ENCODE peak calls at places on chromosomes 3 and 15, in seven cellular contexts. One of them, this sample, is unnamed. For H3K27me3, the result is how much of the 10 kb centered on the place peaks cover.

GRCh38 chr3:38834110-38834509 is 18.1 kb upstream of the SCN10A start:
- DNase-seq in PC-3: peak
- DNase-seq in GM23248: peak
- DNase-seq in neuronal stem cell: no peak
- DNase-seq in DND-41: no peak
- DNase-seq in SK-N-SH: no peak
- DNase-seq in IMR-90: peak
- DNase-seq in this sample: peak

GRCh38 chr15:51302480-51302879 is 35.9 kb downstream of the CYP19A1 start:
- DNase-seq in GM23248: no peak
- DNase-seq in SK-N-SH: no peak
- DNase-seq in DND-41: no peak
- DNase-seq in IMR-90: no peak
- DNase-seq in neuronal stem cell: no peak
- DNase-seq in PC-3: no peak
- DNase-seq in this sample: no peak

GRCh38 chr15:95017950-95018349 is 786.6 kb downstream of the MCTP2 start:
- DNase-seq in PC-3: peak
- DNase-seq in SK-N-SH: peak
- DNase-seq in neuronal stem cell: no peak
- DNase-seq in DND-41: no peak
- DNase-seq in IMR-90: no peak
- DNase-seq in GM23248: no peak
- DNase-seq in this sample: no peak

GRCh38 chr3:145889730-145890129 is 271.3 kb downstream of the PLOD2 start:
- DNase-seq in IMR-90: no peak
- DNase-seq in neuronal stem cell: no peak
- DNase-seq in SK-N-SH: no peak
- DNase-seq in GM23248: no peak
- DNase-seq in PC-3: no peak
- DNase-seq in DND-41: no peak
- DNase-seq in this sample: no peak

GRCh38 chr3:22861426-22861825 is 341.7 kb upstream of the UBE2E2 start:
- DNase-seq in SK-N-SH: no peak
- DNase-seq in neuronal stem cell: no peak
- DNase-seq in GM23248: no peak
- DNase-seq in IMR-90: no peak
- DNase-seq in DND-41: no peak
- DNase-seq in PC-3: peak
- DNase-seq in this sample: no peak

GRCh38 chr3:189961525-189962161 is 159.1 kb downstream of the P3H2 start:
- DNase-seq in SK-N-SH: peak
- DNase-seq in neuronal stem cell: peak
- DNase-seq in GM23248: peak
- DNase-seq in IMR-90: peak
- DNase-seq in PC-3: peak
- DNase-seq in DND-41: peak
- DNase-seq in this sample: peak

GRCh38 chr3:128872744-128873143 is 6.7 kb upstream of the ACAD9 start:
- DNase-seq in DND-41: no peak
- DNase-seq in GM23248: no peak
- DNase-seq in IMR-90: no peak
- DNase-seq in SK-N-SH: no peak
- DNase-seq in neuronal stem cell: no peak
- DNase-seq in PC-3: no peak
- DNase-seq in this sample: no peak

GRCh38 chr3:4995500-4996053 is 16.3 kb downstream of the BHLHE40 start:
- DNase-seq in IMR-90: peak
- DNase-seq in DND-41: no peak
- DNase-seq in neuronal stem cell: no peak
- DNase-seq in SK-N-SH: no peak
- DNase-seq in PC-3: peak
- DNase-seq in GM23248: peak
- DNase-seq in this sample: no peak

GRCh38 chr3:181735921-181736320 is 24.2 kb downstream of the SOX2 start:
- DNase-seq in DND-41: no peak
- DNase-seq in PC-3: no peak
- DNase-seq in IMR-90: no peak
- DNase-seq in GM23248: no peak
- DNase-seq in SK-N-SH: no peak
- DNase-seq in neuronal stem cell: no peak
- DNase-seq in this sample: no peak
- H2AFZ ChIP-seq in DND-41: no peak
- H2AFZ ChIP-seq in PC-3: no peak
- H2AFZ ChIP-seq in IMR-90: no peak
- H2AFZ ChIP-seq in GM23248: no peak
- H2AFZ ChIP-seq in SK-N-SH: no peak
- H2AFZ ChIP-seq in neuronal stem cell: no peak
- H2AFZ ChIP-seq in this sample: no peak

GRCh38 chr3:116741462-116741861 is 31.9 kb downstream of the TUSC7 start:
- DNase-seq in neuronal stem cell: no peak
- DNase-seq in DND-41: no peak
- DNase-seq in PC-3: no peak
- DNase-seq in SK-N-SH: peak
- DNase-seq in IMR-90: no peak
- DNase-seq in GM23248: no peak
- DNase-seq in this sample: no peak
- H3K9ac ChIP-seq in neuronal stem cell: no peak
- H3K9ac ChIP-seq in DND-41: no peak
- H3K9ac ChIP-seq in PC-3: no peak
- H3K9ac ChIP-seq in SK-N-SH: no peak
- H3K9ac ChIP-seq in IMR-90: no peak
- H3K9ac ChIP-seq in GM23248: no peak
- H3K9ac ChIP-seq in this sample: no peak

GRCh38 chr15:88300861-88301260 is 44.3 kb upstream of the NTRK3 start:
- DNase-seq in PC-3: no peak
- DNase-seq in GM23248: no peak
- DNase-seq in SK-N-SH: no peak
- DNase-seq in neuronal stem cell: no peak
- DNase-seq in IMR-90: no peak
- DNase-seq in DND-41: no peak
- DNase-seq in this sample: no peak

GRCh38 chr15:88300018-88300549 is 43.5 kb upstream of the NTRK3 start:
- DNase-seq in GM23248: no peak
- DNase-seq in IMR-90: no peak
- DNase-seq in neuronal stem cell: no peak
- DNase-seq in PC-3: no peak
- DNase-seq in DND-41: no peak
- DNase-seq in SK-N-SH: no peak
- DNase-seq in this sample: no peak

GRCh38 chr15:88301311-88301710 is 44.8 kb upstream of the NTRK3 start:
- DNase-seq in SK-N-SH: no peak
- DNase-seq in DND-41: no peak
- DNase-seq in PC-3: no peak
- DNase-seq in IMR-90: no peak
- DNase-seq in GM23248: no peak
- DNase-seq in neuronal stem cell: no peak
- DNase-seq in this sample: no peak

GRCh38 chr15:88302373-88302772 is 45.8 kb upstream of the NTRK3 start:
- DNase-seq in DND-41: no peak
- DNase-seq in IMR-90: no peak
- DNase-seq in neuronal stem cell: no peak
- DNase-seq in PC-3: no peak
- DNase-seq in SK-N-SH: no peak
- DNase-seq in GM23248: no peak
- DNase-seq in this sample: no peak

DNA sequence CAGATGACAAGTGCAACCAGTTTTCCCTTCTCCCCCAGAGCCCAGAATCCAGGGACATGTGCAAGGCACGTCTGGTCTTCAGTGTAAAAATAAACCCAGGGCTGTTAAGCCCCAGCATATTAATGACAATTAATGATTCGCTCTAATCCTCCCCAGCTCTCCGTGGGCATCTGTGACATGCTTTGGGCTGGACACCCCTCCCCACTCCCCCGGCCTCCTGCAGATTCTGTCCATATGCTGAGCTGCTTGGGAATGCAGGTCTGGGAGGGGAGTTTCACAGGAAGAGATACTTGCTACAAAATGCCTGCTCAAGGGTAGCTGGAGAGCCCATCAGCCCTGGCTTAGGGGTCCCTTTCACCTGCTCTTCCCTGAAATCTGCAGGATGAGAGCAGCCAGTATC is 43.0 kb upstream of the NTRK3 start:
- DNase-seq in GM23248: no peak
- DNase-seq in SK-N-SH: peak
- DNase-seq in DND-41: no peak
- DNase-seq in neuronal stem cell: no peak
- DNase-seq in PC-3: no peak
- DNase-seq in IMR-90: no peak
- DNase-seq in this sample: no peak
- H3K27me3 ChIP-seq in GM23248: under half
- H3K27me3 ChIP-seq in SK-N-SH: under half
- H3K27me3 ChIP-seq in DND-41: under half
- H3K27me3 ChIP-seq in neuronal stem cell: under half
- H3K27me3 ChIP-seq in PC-3: under half
- H3K27me3 ChIP-seq in IMR-90: under half
- H3K27me3 ChIP-seq in this sample: under half

GRCh38 chr15:29840928-29841327 is 18.7 kb upstream of the TJP1 start:
- DNase-seq in IMR-90: no peak
- DNase-seq in SK-N-SH: no peak
- DNase-seq in neuronal stem cell: no peak
- DNase-seq in PC-3: no peak
- DNase-seq in DND-41: no peak
- DNase-seq in GM23248: peak
- DNase-seq in this sample: no peak
- H2AFZ ChIP-seq in IMR-90: peak
- H2AFZ ChIP-seq in SK-N-SH: peak
- H2AFZ ChIP-seq in neuronal stem cell: no peak
- H2AFZ ChIP-seq in PC-3: no peak
- H2AFZ ChIP-seq in DND-41: no peak
- H2AFZ ChIP-seq in GM23248: peak
- H2AFZ ChIP-seq in this sample: no peak

GRCh38 chr3:60076307-60076706 is 1026.5 kb upstream of the CFAP20DC start:
- DNase-seq in IMR-90: no peak
- DNase-seq in DND-41: no peak
- DNase-seq in SK-N-SH: no peak
- DNase-seq in PC-3: no peak
- DNase-seq in neuronal stem cell: no peak
- DNase-seq in GM23248: peak
- DNase-seq in this sample: no peak
- H3K9ac ChIP-seq in IMR-90: no peak
- H3K9ac ChIP-seq in DND-41: peak
- H3K9ac ChIP-seq in SK-N-SH: no peak
- H3K9ac ChIP-seq in PC-3: no peak
- H3K9ac ChIP-seq in neuronal stem cell: no peak
- H3K9ac ChIP-seq in GM23248: peak
- H3K9ac ChIP-seq in this sample: no peak

GRCh38 chr3:185082829-185083228 is 70.0 kb downstream of the C3orf70 start:
- DNase-seq in GM23248: no peak
- DNase-seq in DND-41: no peak
- DNase-seq in IMR-90: no peak
- DNase-seq in PC-3: no peak
- DNase-seq in neuronal stem cell: no peak
- DNase-seq in SK-N-SH: no peak
- DNase-seq in this sample: no peak
- H3K27me3 ChIP-seq in GM23248: under half
- H3K27me3 ChIP-seq in DND-41: under half
- H3K27me3 ChIP-seq in IMR-90: under half
- H3K27me3 ChIP-seq in PC-3: half or more
- H3K27me3 ChIP-seq in neuronal stem cell: under half
- H3K27me3 ChIP-seq in SK-N-SH: under half
- H3K27me3 ChIP-seq in this sample: under half

DNA sequence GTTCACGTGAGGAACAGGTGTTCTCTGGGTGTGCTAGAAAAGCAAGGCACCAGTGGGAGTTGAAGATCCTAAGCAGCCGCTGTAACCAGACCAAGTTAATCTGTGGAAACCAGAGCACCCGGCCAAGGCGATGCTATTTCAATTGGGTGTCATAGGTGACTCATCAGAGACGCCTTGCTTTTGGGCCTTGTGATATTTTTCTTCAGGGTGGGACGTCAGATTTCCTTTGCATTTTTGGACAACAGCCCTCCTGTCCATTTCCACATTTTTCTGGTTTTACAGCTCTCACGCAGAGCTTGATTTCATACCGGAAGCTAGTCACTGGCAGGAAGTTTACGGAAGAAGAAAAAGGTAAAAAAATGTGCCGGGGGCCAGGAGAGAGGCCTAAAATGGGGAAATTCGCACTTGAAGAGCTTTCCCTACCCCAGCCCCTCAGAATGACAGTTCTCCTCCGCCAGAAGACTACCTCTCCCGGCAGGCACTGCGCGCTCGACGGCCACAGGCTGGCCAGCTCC is 490 bp upstream of the KBTBD8 start:
- DNase-seq in neuronal stem cell: no peak
- DNase-seq in PC-3: no peak
- DNase-seq in GM23248: peak
- DNase-seq in IMR-90: peak
- DNase-seq in SK-N-SH: no peak
- DNase-seq in DND-41: no peak
- DNase-seq in this sample: no peak
- H2AFZ ChIP-seq in neuronal stem cell: peak
- H2AFZ ChIP-seq in PC-3: peak
- H2AFZ ChIP-seq in GM23248: peak
- H2AFZ ChIP-seq in IMR-90: peak
- H2AFZ ChIP-seq in SK-N-SH: peak
- H2AFZ ChIP-seq in DND-41: peak
- H2AFZ ChIP-seq in this sample: peak

GRCh38 chr3:46407976-46408375 is 917 bp downstream of the CCRL2 start:
- DNase-seq in GM23248: peak
- DNase-seq in IMR-90: no peak
- DNase-seq in SK-N-SH: no peak
- DNase-seq in PC-3: peak
- DNase-seq in neuronal stem cell: no peak
- DNase-seq in DND-41: no peak
- DNase-seq in this sample: no peak
- H3K9ac ChIP-seq in GM23248: peak
- H3K9ac ChIP-seq in IMR-90: no peak
- H3K9ac ChIP-seq in SK-N-SH: no peak
- H3K9ac ChIP-seq in PC-3: peak
- H3K9ac ChIP-seq in neuronal stem cell: no peak
- H3K9ac ChIP-seq in DND-41: no peak
- H3K9ac ChIP-seq in this sample: no peak